ENCODE peak calls at places on chromosomes 1 and 21, in eight cellular contexts. One of them, this sample, is unnamed.
A peak's percentile ranks its signal among the peaks of the same experiment; 100 is the strongest.

GRCh38 chr1:54872041-54872342 is 15.0 kb downstream of the DHCR24 start:
- DNase-seq in GM23338: no peak
- DNase-seq in mesothelial cell of epicardium: no peak
- DNase-seq in sigmoid colon: no peak
- DNase-seq in GM12892: no peak
- DNase-seq in stimulated activated CD8-positive, alpha-beta memory T cell treated with anti-CD3 and anti-CD28 coated beads, Interleukin-15, amount 100 ng/mL, for 1 hour: no peak
- DNase-seq in stomach: no peak
- DNase-seq in hepatocyte: no peak
- DNase-seq in this sample: no peak

GRCh38 chr1:205430631-205431305 is 8.9 kb upstream of the LEMD1 start:
- DNase-seq in GM23338: peak; percentile 88
- DNase-seq in mesothelial cell of epicardium: peak; percentile 78
- DNase-seq in sigmoid colon: peak; percentile 74
- DNase-seq in GM12892: no peak
- DNase-seq in stimulated activated CD8-positive, alpha-beta memory T cell treated with anti-CD3 and anti-CD28 coated beads, Interleukin-15, amount 100 ng/mL, for 1 hour: peak; percentile 26
- DNase-seq in stomach: peak; percentile 71
- DNase-seq in hepatocyte: peak; percentile 69
- DNase-seq in this sample: peak; percentile 76

GRCh38 chr1:173954179-173954578 is 37.1 kb upstream of the SERPINC1 start:
- DNase-seq in GM23338: no peak
- DNase-seq in mesothelial cell of epicardium: no peak
- DNase-seq in sigmoid colon: no peak
- DNase-seq in GM12892: no peak
- DNase-seq in stimulated activated CD8-positive, alpha-beta memory T cell treated with anti-CD3 and anti-CD28 coated beads, Interleukin-15, amount 100 ng/mL, for 1 hour: no peak
- DNase-seq in stomach: no peak
- DNase-seq in hepatocyte: no peak
- DNase-seq in this sample: no peak

GRCh38 chr1:230123280-230124186 is 56.5 kb downstream of the GALNT2 start:
- DNase-seq in GM23338: no peak
- DNase-seq in mesothelial cell of epicardium: no peak
- DNase-seq in sigmoid colon: no peak
- DNase-seq in GM12892: peak; percentile 56
- DNase-seq in stimulated activated CD8-positive, alpha-beta memory T cell treated with anti-CD3 and anti-CD28 coated beads, Interleukin-15, amount 100 ng/mL, for 1 hour: no peak
- DNase-seq in stomach: no peak
- DNase-seq in hepatocyte: no peak
- DNase-seq in this sample: no peak

GRCh38 chr1:10692401-10693021 is 103.9 kb downstream of the CASZ1 start:
- DNase-seq in GM23338: no peak
- DNase-seq in mesothelial cell of epicardium: no peak
- DNase-seq in sigmoid colon: no peak
- DNase-seq in GM12892: peak; percentile 71
- DNase-seq in stimulated activated CD8-positive, alpha-beta memory T cell treated with anti-CD3 and anti-CD28 coated beads, Interleukin-15, amount 100 ng/mL, for 1 hour: peak; percentile 49
- DNase-seq in stomach: peak; percentile 77
- DNase-seq in hepatocyte: peak; percentile 71
- DNase-seq in this sample: no peak

GRCh38 chr1:66214901-66215300 is 319.1 kb upstream of the SGIP1 start:
- DNase-seq in GM23338: no peak
- DNase-seq in mesothelial cell of epicardium: no peak
- DNase-seq in sigmoid colon: no peak
- DNase-seq in GM12892: no peak
- DNase-seq in stimulated activated CD8-positive, alpha-beta memory T cell treated with anti-CD3 and anti-CD28 coated beads, Interleukin-15, amount 100 ng/mL, for 1 hour: no peak
- DNase-seq in stomach: no peak
- DNase-seq in hepatocyte: no peak
- DNase-seq in this sample: no peak

GRCh38 chr1:147630447-147630846 is 39.9 kb downstream of the ACP6 start:
- DNase-seq in GM23338: no peak
- DNase-seq in mesothelial cell of epicardium: no peak
- DNase-seq in sigmoid colon: no peak
- DNase-seq in GM12892: no peak
- DNase-seq in stimulated activated CD8-positive, alpha-beta memory T cell treated with anti-CD3 and anti-CD28 coated beads, Interleukin-15, amount 100 ng/mL, for 1 hour: no peak
- DNase-seq in stomach: no peak
- DNase-seq in hepatocyte: no peak
- DNase-seq in this sample: no peak

GRCh38 chr21:36927718-36928117 is 38.8 kb downstream of the HLCS start:
- DNase-seq in GM23338: peak; percentile 89
- DNase-seq in mesothelial cell of epicardium: peak; percentile 88
- DNase-seq in sigmoid colon: peak; percentile 80
- DNase-seq in GM12892: peak; percentile 47
- DNase-seq in stimulated activated CD8-positive, alpha-beta memory T cell treated with anti-CD3 and anti-CD28 coated beads, Interleukin-15, amount 100 ng/mL, for 1 hour: peak; percentile 53
- DNase-seq in stomach: peak; percentile 84
- DNase-seq in hepatocyte: peak; percentile 91
- DNase-seq in this sample: peak; percentile 88

GRCh38 chr21:35273331-35273730 is 224.2 kb upstream of the RUNX1 start:
- DNase-seq in GM23338: peak; percentile 37
- DNase-seq in mesothelial cell of epicardium: no peak
- DNase-seq in sigmoid colon: no peak
- DNase-seq in GM12892: no peak
- DNase-seq in stimulated activated CD8-positive, alpha-beta memory T cell treated with anti-CD3 and anti-CD28 coated beads, Interleukin-15, amount 100 ng/mL, for 1 hour: no peak
- DNase-seq in stomach: peak; percentile 52
- DNase-seq in hepatocyte: peak; percentile 28
- DNase-seq in this sample: no peak

GRCh38 chr1:46394872-46395465 is 852 bp downstream of the FAAH start:
- DNase-seq in GM23338: no peak
- DNase-seq in mesothelial cell of epicardium: no peak
- DNase-seq in sigmoid colon: peak; percentile 70
- DNase-seq in GM12892: no peak
- DNase-seq in stimulated activated CD8-positive, alpha-beta memory T cell treated with anti-CD3 and anti-CD28 coated beads, Interleukin-15, amount 100 ng/mL, for 1 hour: no peak
- DNase-seq in stomach: peak; percentile 56
- DNase-seq in hepatocyte: no peak
- DNase-seq in this sample: no peak

GRCh38 chr21:44444286-44444931 is 10.9 kb upstream of the LRRC3 start:
- DNase-seq in GM23338: peak; percentile 82
- DNase-seq in mesothelial cell of epicardium: no peak
- DNase-seq in sigmoid colon: peak; percentile 57
- DNase-seq in GM12892: no peak
- DNase-seq in stimulated activated CD8-positive, alpha-beta memory T cell treated with anti-CD3 and anti-CD28 coated beads, Interleukin-15, amount 100 ng/mL, for 1 hour: no peak
- DNase-seq in stomach: no peak
- DNase-seq in hepatocyte: no peak
- DNase-seq in this sample: peak; percentile 9

GRCh38 chr1:76015478-76016103 is 59.0 kb upstream of the ST6GALNAC3 start:
- DNase-seq in GM23338: no peak
- DNase-seq in mesothelial cell of epicardium: no peak
- DNase-seq in sigmoid colon: no peak
- DNase-seq in GM12892: no peak
- DNase-seq in stimulated activated CD8-positive, alpha-beta memory T cell treated with anti-CD3 and anti-CD28 coated beads, Interleukin-15, amount 100 ng/mL, for 1 hour: no peak
- DNase-seq in stomach: no peak
- DNase-seq in hepatocyte: no peak
- DNase-seq in this sample: no peak

GRCh38 chr1:64478594-64479248 is 8.8 kb downstream of the CACHD1 start:
- DNase-seq in GM23338: no peak
- DNase-seq in mesothelial cell of epicardium: no peak
- DNase-seq in sigmoid colon: no peak
- DNase-seq in GM12892: no peak
- DNase-seq in stimulated activated CD8-positive, alpha-beta memory T cell treated with anti-CD3 and anti-CD28 coated beads, Interleukin-15, amount 100 ng/mL, for 1 hour: no peak
- DNase-seq in stomach: no peak
- DNase-seq in hepatocyte: no peak
- DNase-seq in this sample: no peak

GRCh38 chr1:243390315-243390875 is 134.6 kb downstream of the SDCCAG8 start:
- DNase-seq in GM23338: no peak
- DNase-seq in mesothelial cell of epicardium: no peak
- DNase-seq in sigmoid colon: no peak
- DNase-seq in GM12892: no peak
- DNase-seq in stimulated activated CD8-positive, alpha-beta memory T cell treated with anti-CD3 and anti-CD28 coated beads, Interleukin-15, amount 100 ng/mL, for 1 hour: no peak
- DNase-seq in stomach: no peak
- DNase-seq in hepatocyte: no peak
- DNase-seq in this sample: no peak

GRCh38 chr1:197970771-197971170 is 53.6 kb downstream of the LHX9 start:
- DNase-seq in GM23338: no peak
- DNase-seq in mesothelial cell of epicardium: no peak
- DNase-seq in sigmoid colon: no peak
- DNase-seq in GM12892: no peak
- DNase-seq in stimulated activated CD8-positive, alpha-beta memory T cell treated with anti-CD3 and anti-CD28 coated beads, Interleukin-15, amount 100 ng/mL, for 1 hour: no peak
- DNase-seq in stomach: no peak
- DNase-seq in hepatocyte: no peak
- DNase-seq in this sample: no peak

GRCh38 chr1:153652795-153653507 is 5.6 kb upstream of the SNAPIN start:
- DNase-seq in GM23338: no peak
- DNase-seq in mesothelial cell of epicardium: no peak
- DNase-seq in sigmoid colon: peak; percentile 64
- DNase-seq in GM12892: no peak
- DNase-seq in stimulated activated CD8-positive, alpha-beta memory T cell treated with anti-CD3 and anti-CD28 coated beads, Interleukin-15, amount 100 ng/mL, for 1 hour: no peak
- DNase-seq in stomach: no peak
- DNase-seq in hepatocyte: peak; percentile 14
- DNase-seq in this sample: no peak

GRCh38 chr21:35027558-35028450 is 21.3 kb downstream of the RUNX1 start:
- DNase-seq in GM23338: peak; percentile 14
- DNase-seq in mesothelial cell of epicardium: no peak
- DNase-seq in sigmoid colon: no peak
- DNase-seq in GM12892: no peak
- DNase-seq in stimulated activated CD8-positive, alpha-beta memory T cell treated with anti-CD3 and anti-CD28 coated beads, Interleukin-15, amount 100 ng/mL, for 1 hour: no peak
- DNase-seq in stomach: no peak
- DNase-seq in hepatocyte: no peak
- DNase-seq in this sample: no peak

GRCh38 chr1:110051262-110051648 is 16.8 kb downstream of the STRIP1 start:
- DNase-seq in GM23338: no peak
- DNase-seq in mesothelial cell of epicardium: no peak
- DNase-seq in sigmoid colon: no peak
- DNase-seq in GM12892: no peak
- DNase-seq in stimulated activated CD8-positive, alpha-beta memory T cell treated with anti-CD3 and anti-CD28 coated beads, Interleukin-15, amount 100 ng/mL, for 1 hour: no peak
- DNase-seq in stomach: no peak
- DNase-seq in hepatocyte: no peak
- DNase-seq in this sample: no peak

GRCh38 chr1:107936498-107937481 is 28.2 kb downstream of the VAV3 start:
- DNase-seq in GM23338: peak; percentile 78
- DNase-seq in mesothelial cell of epicardium: no peak
- DNase-seq in sigmoid colon: peak; percentile 60
- DNase-seq in GM12892: no peak
- DNase-seq in stimulated activated CD8-positive, alpha-beta memory T cell treated with anti-CD3 and anti-CD28 coated beads, Interleukin-15, amount 100 ng/mL, for 1 hour: no peak
- DNase-seq in stomach: peak; percentile 78
- DNase-seq in hepatocyte: peak; percentile 19
- DNase-seq in this sample: peak; percentile 23

GRCh38 chr1:223136086-223136485 is 7.0 kb downstream of the TLR5 start:
- DNase-seq in GM23338: peak; percentile 63
- DNase-seq in mesothelial cell of epicardium: no peak
- DNase-seq in sigmoid colon: peak; percentile 61
- DNase-seq in GM12892: no peak
- DNase-seq in stimulated activated CD8-positive, alpha-beta memory T cell treated with anti-CD3 and anti-CD28 coated beads, Interleukin-15, amount 100 ng/mL, for 1 hour: no peak
- DNase-seq in stomach: no peak
- DNase-seq in hepatocyte: no peak
- DNase-seq in this sample: no peak

GRCh38 chr1:17168480-17168878 is 36.4 kb upstream of the PADI1 start:
- DNase-seq in GM23338: no peak
- DNase-seq in mesothelial cell of epicardium: no peak
- DNase-seq in sigmoid colon: no peak
- DNase-seq in GM12892: no peak
- DNase-seq in stimulated activated CD8-positive, alpha-beta memory T cell treated with anti-CD3 and anti-CD28 coated beads, Interleukin-15, amount 100 ng/mL, for 1 hour: no peak
- DNase-seq in stomach: no peak
- DNase-seq in hepatocyte: no peak
- DNase-seq in this sample: no peak

GRCh38 chr1:91835087-91835521 is 50.8 kb downstream of the TGFBR3 start:
- DNase-seq in GM23338: no peak
- DNase-seq in mesothelial cell of epicardium: no peak
- DNase-seq in sigmoid colon: no peak
- DNase-seq in GM12892: no peak
- DNase-seq in stimulated activated CD8-positive, alpha-beta memory T cell treated with anti-CD3 and anti-CD28 coated beads, Interleukin-15, amount 100 ng/mL, for 1 hour: no peak
- DNase-seq in stomach: no peak
- DNase-seq in hepatocyte: no peak
- DNase-seq in this sample: no peak

This sample was measured in psoas muscle.